ENCODE peak calls at places on chromosomes 7 and 10, in seven cellular contexts. V is NB4, W is ovary, U is HepG2, P is uterus, T is IMR-90, X is spleen. B is an unnamed sample.

GRCh38 chr7:100017300-100017699 is 1.9 kb downstream of the ZKSCAN1 start:
- DNase-seq in V (no peak), W (no peak), U (peak), P (no peak), T (no peak), X (no peak), B (no peak)

GRCh38 chr7:5476001-5476400 is 52.4 kb upstream of the TNRC18 start:
- DNase-seq in V (peak), W (no peak), U (no peak), P (no peak), T (no peak), X (no peak), B (no peak)

GRCh38 chr10:111784386-111784785 is 399.2 kb downstream of the GPAM start:
- DNase-seq in V (no peak), W (no peak), U (no peak), P (no peak), T (no peak), X (no peak), B (no peak)

GRCh38 chr7:141071260-141071854 is 2.5 kb upstream of the TMEM178B start:
- DNase-seq in V (peak), W (no peak), U (peak), P (peak), T (no peak), X (no peak), B (peak)

GRCh38 chr10:86500846-86501245 is 20.7 kb downstream of the WAPL start:
- DNase-seq in V (no peak), W (no peak), U (no peak), P (no peak), T (peak), X (no peak), B (peak)

GRCh38 chr10:130924138-130924819 is 387.2 kb downstream of the TCERG1L start:
- DNase-seq in V (peak), W (no peak), U (no peak), P (no peak), T (no peak), X (no peak), B (no peak)

GRCh38 chr7:34900891-34901493 is 136.3 kb downstream of the DPY19L1 start:
- DNase-seq in V (peak), W (no peak), U (peak), P (no peak), T (no peak), X (no peak), B (peak)

GRCh38 chr7:13835442-13835841 is 154.0 kb downstream of the ETV1 start:
- DNase-seq in V (no peak), W (no peak), U (no peak), P (no peak), T (no peak), X (no peak), B (no peak)

GRCh38 chr7:44280993-44281721 is 44.2 kb downstream of the CAMK2B start:
- DNase-seq in V (no peak), W (peak), U (no peak), P (peak), T (no peak), X (peak), B (no peak)

DNA sequence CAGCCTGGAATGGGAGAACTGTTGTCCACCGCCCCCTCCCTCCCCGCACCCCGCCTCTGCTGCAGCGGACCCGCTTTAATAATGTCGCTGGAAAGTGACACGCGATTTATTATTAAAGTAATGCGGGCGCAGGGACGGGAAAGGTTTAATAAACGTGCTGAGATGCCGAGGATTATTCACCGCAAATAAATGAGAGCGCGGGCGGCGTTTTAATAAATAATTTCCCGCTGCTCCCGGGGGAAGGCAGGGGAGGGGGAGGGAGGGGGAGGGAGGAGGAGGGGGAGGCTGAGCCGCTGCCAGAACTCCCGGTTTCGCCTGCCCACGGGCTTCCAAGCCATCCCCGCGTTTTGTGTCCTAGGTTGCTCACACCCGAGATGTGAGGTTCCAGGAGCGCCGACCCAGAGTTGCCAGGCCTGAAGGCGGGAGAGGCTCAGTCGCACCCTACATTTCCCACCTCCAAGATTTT is 5.1 kb downstream of the KAZALD1 start:
- DNase-seq in V (no peak), W (no peak), U (no peak), P (no peak), T (no peak), X (no peak), B (no peak)
- TF ChIP-seq POLR2A in V (no peak), W (no peak), U (no peak), P (no peak), T (no peak), X (no peak), B (no peak)

GRCh38 chr7:121079425-121080169 is 91.1 kb downstream of the CPED1 start:
- DNase-seq in V (no peak), W (no peak), U (peak), P (no peak), T (peak), X (no peak), B (no peak)
- TF ChIP-seq POLR2A in V (no peak), W (no peak), U (no peak), P (no peak), T (no peak), X (no peak), B (peak)

GRCh38 chr10:64463406-64463805 is 942.2 kb downstream of the REEP3 start:
- DNase-seq in V (no peak), W (no peak), U (no peak), P (no peak), T (no peak), X (no peak), B (no peak)
- TF ChIP-seq POLR2A in V (no peak), W (no peak), U (no peak), P (no peak), T (no peak), X (no peak), B (no peak)

GRCh38 chr7:148697256-148697841 is 1.4 kb upstream of the CUL1 start:
- DNase-seq in V (peak), W (peak), U (no peak), P (peak), T (peak), X (no peak), B (peak)
- TF ChIP-seq POLR2A in V (no peak), W (peak), U (no peak), P (no peak), T (no peak), X (no peak), B (no peak)

DNA sequence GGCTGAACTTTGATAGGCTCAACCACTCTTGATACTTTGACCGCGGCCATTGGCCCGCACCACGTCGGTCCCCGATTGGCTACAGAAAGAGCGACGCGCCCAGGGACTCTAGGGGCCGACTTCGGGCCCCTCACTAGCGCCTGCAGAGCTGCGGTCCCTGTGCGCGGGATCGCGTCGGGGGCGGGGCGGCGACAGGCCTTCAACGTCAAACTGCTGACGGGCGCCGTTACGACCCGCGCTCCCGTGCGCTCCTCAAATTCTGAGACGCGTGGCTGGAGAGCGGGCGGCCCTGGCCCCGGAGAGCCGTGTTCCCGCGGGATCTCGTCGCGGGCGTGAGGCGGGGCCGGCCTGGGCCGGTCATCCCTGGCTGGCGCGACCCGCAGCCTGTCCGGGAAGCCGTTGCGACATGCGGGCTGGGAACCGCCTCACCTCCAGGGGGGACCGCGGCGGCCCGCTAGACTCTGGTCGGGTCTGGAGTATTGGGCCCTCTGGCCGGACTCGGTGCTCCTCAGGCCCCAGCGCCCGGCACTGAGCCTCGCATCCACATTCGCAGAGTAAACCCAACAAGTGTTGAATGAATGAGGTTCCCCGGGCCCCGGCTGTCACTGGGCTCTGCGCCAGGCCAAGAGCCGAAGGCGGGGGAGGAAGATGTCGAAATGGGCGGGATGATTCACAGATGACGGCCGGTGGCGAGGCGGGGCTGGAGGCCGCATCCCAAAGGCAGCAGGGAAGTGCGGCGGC is 644 bp upstream of the SLC25A28 start:
- DNase-seq in V (peak), W (peak), U (peak), P (peak), T (peak), X (peak), B (peak)
- TF ChIP-seq POLR2A in V (peak), W (peak), U (peak), P (peak), T (peak), X (peak), B (peak)

GRCh38 chr10:57023626-57024025 is 662.6 kb upstream of the ZWINT start:
- DNase-seq in V (no peak), W (no peak), U (no peak), P (no peak), T (no peak), X (no peak), B (no peak)

GRCh38 chr10:57031346-57031745 is 670.3 kb upstream of the ZWINT start:
- DNase-seq in V (no peak), W (no peak), U (no peak), P (no peak), T (no peak), X (no peak), B (no peak)

GRCh38 chr10:57026307-57026706 is 665.2 kb upstream of the ZWINT start:
- DNase-seq in V (no peak), W (no peak), U (no peak), P (no peak), T (no peak), X (no peak), B (no peak)
- TF ChIP-seq POLR2A in V (no peak), W (no peak), U (no peak), P (no peak), T (no peak), X (no peak), B (no peak)

DNA sequence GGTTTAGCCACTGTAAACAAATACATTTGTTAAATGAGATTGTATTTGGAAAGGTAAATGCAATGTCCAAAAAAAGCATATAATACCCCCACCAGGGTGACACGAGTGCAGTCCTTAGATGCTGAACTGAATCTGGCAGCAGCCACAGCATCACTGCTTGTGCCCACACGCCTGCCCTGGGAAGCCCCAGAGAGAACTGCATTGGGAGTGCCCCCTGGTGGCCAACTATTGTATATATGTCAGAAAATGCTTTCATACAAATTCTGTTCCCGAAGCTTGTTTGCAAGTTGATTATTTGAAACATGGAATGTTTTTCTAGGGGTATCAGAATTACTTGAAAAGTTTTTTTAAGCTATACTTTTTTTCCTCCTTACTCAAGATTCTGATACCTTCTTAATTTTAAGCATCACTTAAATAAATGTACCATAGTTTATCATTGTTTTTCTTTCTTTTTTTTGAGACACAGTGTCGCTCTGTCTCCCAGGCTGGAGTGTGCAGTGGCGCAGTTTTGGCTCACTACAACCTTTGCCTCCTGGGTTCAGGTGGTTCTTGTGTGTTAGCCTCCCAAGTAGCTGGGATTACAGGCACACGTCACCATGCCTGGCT is 50.1 kb downstream of the LANCL2 start:
- DNase-seq in V (peak), W (peak), U (peak), P (peak), T (peak), X (peak), B (peak)
- TF ChIP-seq POLR2A in V (no peak), W (no peak), U (no peak), P (no peak), T (no peak), X (no peak), B (no peak)

B was measured in erythroblast.